ENCODE peak calls at places on chromosome 1, in seven cellular contexts. Q, T, X, O, L, J and M are unnamed samples.

GRCh38 chr1:239361403-239361802 is 25.0 kb upstream of the CHRM3 start:
- DNase-seq in X (no peak), O (no peak), T (no peak), J (no peak), Q (no peak), L (no peak), M (no peak)

GRCh38 chr1:182164273-182164672 is 102.8 kb upstream of the ZNF648 start:
- DNase-seq in X (no peak), O (no peak), Q (no peak), T (no peak), L (no peak), J (peak), M (no peak)

GRCh38 chr1:189619682-189620332 is 857.9 kb downstream of the BRINP3 start:
- DNase-seq in J (no peak), T (no peak), Q (no peak), X (no peak), O (no peak), L (peak), M (no peak)

GRCh38 chr1:119009300-119009660 is 21.1 kb upstream of the TBX15 start:
- DNase-seq in O (no peak), Q (no peak), J (no peak), L (no peak), T (no peak), X (no peak), M (no peak)

GRCh38 chr1:153945795-153946621 is 510 bp downstream of the DENND4B start:
- DNase-seq in Q (peak), L (peak), O (peak), J (peak), X (peak), T (peak), M (peak)

GRCh38 chr1:171610385-171610784 is 11.7 kb upstream of the MYOCOS start:
- DNase-seq in T (no peak), L (no peak), Q (no peak), X (no peak), O (no peak), J (no peak), M (no peak)

GRCh38 chr1:181181792-181182585 is 93.5 kb downstream of the IER5 start:
- DNase-seq in X (no peak), T (no peak), J (no peak), L (no peak), O (no peak), Q (no peak), M (no peak)

GRCh38 chr1:38873027-38873969 is at the start of gene MYCBP:
- DNase-seq in Q (peak), T (peak), L (peak), O (peak), X (peak), J (peak), M (peak)

GRCh38 chr1:6790146-6790545 is 4.9 kb downstream of the CAMTA1 start:
- DNase-seq in J (no peak), L (no peak), T (no peak), X (no peak), O (no peak), Q (no peak), M (no peak)

GRCh38 chr1:200429221-200429751 is 19.4 kb upstream of the ZNF281 start:
- DNase-seq in L (peak), T (no peak), O (no peak), X (no peak), J (no peak), Q (no peak), M (no peak)

GRCh38 chr1:46481961-46482360 is 7.7 kb upstream of the DMBX1 start:
- DNase-seq in T (no peak), J (no peak), Q (no peak), X (no peak), O (no peak), L (no peak), M (no peak)

GRCh38 chr1:31409946-31410858 is 2.8 kb upstream of the SERINC2 start:
- DNase-seq in T (no peak), Q (no peak), J (no peak), X (no peak), O (no peak), L (no peak), M (no peak)

GRCh38 chr1:146020058-146020738 is 1.3 kb downstream of the HJV start:
- DNase-seq in O (no peak), X (no peak), Q (no peak), J (no peak), T (no peak), L (no peak), M (no peak)

GRCh38 chr1:162065016-162065415 is 4.5 kb upstream of the NOS1AP start:
- DNase-seq in X (no peak), L (no peak), J (no peak), Q (no peak), T (no peak), O (no peak), M (no peak)

GRCh38 chr1:2650967-2651645 is 18.3 kb upstream of the MMEL1 start:
- DNase-seq in L (no peak), O (no peak), J (no peak), X (peak), Q (no peak), T (no peak), M (no peak)

GRCh38 chr1:6911974-6912373 is 126.7 kb downstream of the CAMTA1 start:
- DNase-seq in X (no peak), Q (no peak), O (no peak), T (no peak), J (no peak), L (no peak), M (no peak)

GRCh38 chr1:17214876-17215544 is 10.1 kb downstream of the PADI1 start:
- DNase-seq in T (no peak), X (no peak), O (no peak), L (no peak), Q (no peak), J (no peak), M (no peak)

GRCh38 chr1:77438239-77438913 is 156.6 kb downstream of the AK5 start:
- DNase-seq in J (no peak), X (no peak), Q (no peak), L (no peak), O (no peak), T (no peak), M (no peak)

GRCh38 chr1:210655511-210655910 is 326.8 kb downstream of the HHAT start:
- DNase-seq in T (no peak), J (no peak), L (peak), Q (no peak), X (no peak), O (no peak), M (no peak)

GRCh38 chr1:165408518-165408917 is 36.4 kb downstream of the RXRG start:
- DNase-seq in L (peak), J (no peak), O (no peak), X (no peak), T (no peak), Q (no peak), M (no peak)

GRCh38 chr1:215031392-215031791 is 51.1 kb upstream of the KCNK2 start:
- DNase-seq in J (no peak), T (no peak), O (no peak), Q (no peak), L (no peak), X (no peak), M (no peak)

GRCh38 chr1:225378880-225379279 is 49.0 kb downstream of the LBR start:
- DNase-seq in J (no peak), L (peak), X (no peak), O (no peak), Q (no peak), T (no peak), M (no peak)

GRCh38 chr1:11929849-11930248 is 3.6 kb upstream of the KIAA2013 start:
- DNase-seq in X (peak), J (peak), T (no peak), Q (peak), L (peak), O (no peak), M (no peak)

GRCh38 chr1:96510911-96511310 is 210.7 kb upstream of the PTBP2 start:
- DNase-seq in J (no peak), T (no peak), Q (peak), L (no peak), X (no peak), O (no peak), M (no peak)

GRCh38 chr1:59063501-59063900 is 233.4 kb upstream of the FGGY start:
- DNase-seq in O (no peak), L (no peak), X (no peak), T (no peak), J (no peak), Q (no peak), M (no peak)

GRCh38 chr1:28882009-28882628 is 32.2 kb upstream of the EPB41 start:
- DNase-seq in L (peak), Q (peak), X (peak), O (peak), T (no peak), J (peak), M (peak)

GRCh38 chr1:52915211-52915854 is 6.2 kb downstream of the ECHDC2 start:
- DNase-seq in T (no peak), Q (no peak), L (no peak), J (no peak), O (no peak), X (no peak), M (no peak)

GRCh38 chr1:31749785-31750345 is 14.3 kb downstream of the ADGRB2 start:
- DNase-seq in O (no peak), X (no peak), T (no peak), L (no peak), Q (no peak), J (no peak), M (no peak)

GRCh38 chr1:98027044-98027443 is 106.2 kb upstream of the DPYD start:
- DNase-seq in O (no peak), X (no peak), L (no peak), T (no peak), J (no peak), Q (no peak), M (no peak)

GRCh38 chr1:185788386-185788785 is 54.2 kb downstream of the HMCN1 start:
- DNase-seq in T (no peak), O (no peak), Q (no peak), J (no peak), L (no peak), X (no peak), M (no peak)

GRCh38 chr1:206686486-206687249 is 2.0 kb downstream of the MAPKAPK2 start:
- DNase-seq in X (no peak), Q (no peak), L (no peak), T (no peak), J (no peak), O (peak), M (peak)

GRCh38 chr1:27133990-27134389 is 20.9 kb downstream of the SLC9A1 start:
- DNase-seq in Q (no peak), X (no peak), L (no peak), J (no peak), O (no peak), T (no peak), M (no peak)

GRCh38 chr1:27318596-27318995 is 3.4 kb upstream of the TMEM222 start:
- DNase-seq in T (no peak), J (no peak), X (no peak), Q (no peak), L (no peak), O (no peak), M (no peak)

GRCh38 chr1:109385417-109385816 is 12.3 kb downstream of the SORT1 start:
- DNase-seq in L (no peak), Q (peak), T (no peak), X (peak), O (no peak), J (no peak), M (no peak)

GRCh38 chr1:1440941-1441888 is 5.7 kb downstream of the VWA1 start:
- DNase-seq in J (no peak), O (peak), L (no peak), X (no peak), Q (peak), T (no peak), M (peak)

DNA sequence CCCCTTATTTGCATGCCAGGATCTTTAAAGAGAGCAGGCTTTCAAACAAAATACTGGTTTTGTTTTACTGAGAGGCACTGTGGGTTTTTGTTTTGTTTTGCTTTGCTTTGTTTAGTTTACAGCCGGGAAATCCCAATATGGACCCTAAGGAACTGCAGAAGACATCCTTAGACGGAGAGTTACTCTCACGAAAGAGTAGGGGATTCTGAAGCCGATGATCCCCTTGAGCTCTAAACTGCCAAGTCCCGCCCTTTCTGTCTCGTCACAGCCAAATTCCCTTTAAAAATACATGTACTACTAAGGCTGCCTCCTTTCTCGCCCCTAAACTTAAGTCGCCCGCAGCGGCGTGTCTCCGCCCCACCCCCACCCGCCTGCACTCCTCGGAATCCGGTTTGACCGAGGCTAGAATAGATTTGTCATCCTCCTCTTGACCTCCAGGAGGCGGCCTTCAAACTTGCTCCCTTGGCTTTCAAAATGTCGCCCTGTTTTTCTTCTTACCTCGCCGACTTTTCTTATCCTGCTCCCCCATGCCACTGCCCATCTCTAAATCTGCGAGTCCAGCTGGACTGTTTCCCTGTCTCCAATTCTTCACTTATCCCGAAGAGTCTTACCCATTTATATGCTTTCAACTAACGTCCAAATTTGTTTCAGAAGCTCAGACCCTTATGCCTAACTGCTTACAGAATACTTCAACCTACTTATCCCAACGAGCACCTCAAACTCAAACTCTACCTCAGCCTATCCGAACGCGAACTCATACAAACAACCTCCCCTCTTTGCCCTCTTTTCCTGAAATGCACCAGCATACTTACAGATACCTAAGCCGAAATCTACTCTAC is 11.0 kb upstream of the BOLA1 start:
- DNase-seq in Q (peak), T (peak), X (peak), L (peak), O (peak), J (peak), M (peak)
- TF ChIP-seq POLR2A in Q (no peak), T (peak), X (no peak), L (peak), O (peak), J (no peak), M (peak)

GRCh38 chr1:157517026-157517425 is 35.3 kb downstream of the FCRL5 start:
- DNase-seq in L (no peak), O (no peak), T (no peak), X (no peak), J (no peak), Q (peak), M (no peak)

GRCh38 chr1:157519451-157519850 is 32.9 kb downstream of the FCRL5 start:
- DNase-seq in O (no peak), J (no peak), X (no peak), Q (no peak), T (no peak), L (no peak), M (no peak)

GRCh38 chr1:157521056-157521455 is 31.3 kb downstream of the FCRL5 start:
- DNase-seq in L (no peak), J (no peak), T (no peak), O (no peak), Q (no peak), X (no peak), M (no peak)

GRCh38 chr1:157523774-157524501 is 28.4 kb downstream of the FCRL5 start:
- DNase-seq in L (no peak), J (no peak), Q (peak), O (no peak), X (no peak), T (no peak), M (no peak)

DNA sequence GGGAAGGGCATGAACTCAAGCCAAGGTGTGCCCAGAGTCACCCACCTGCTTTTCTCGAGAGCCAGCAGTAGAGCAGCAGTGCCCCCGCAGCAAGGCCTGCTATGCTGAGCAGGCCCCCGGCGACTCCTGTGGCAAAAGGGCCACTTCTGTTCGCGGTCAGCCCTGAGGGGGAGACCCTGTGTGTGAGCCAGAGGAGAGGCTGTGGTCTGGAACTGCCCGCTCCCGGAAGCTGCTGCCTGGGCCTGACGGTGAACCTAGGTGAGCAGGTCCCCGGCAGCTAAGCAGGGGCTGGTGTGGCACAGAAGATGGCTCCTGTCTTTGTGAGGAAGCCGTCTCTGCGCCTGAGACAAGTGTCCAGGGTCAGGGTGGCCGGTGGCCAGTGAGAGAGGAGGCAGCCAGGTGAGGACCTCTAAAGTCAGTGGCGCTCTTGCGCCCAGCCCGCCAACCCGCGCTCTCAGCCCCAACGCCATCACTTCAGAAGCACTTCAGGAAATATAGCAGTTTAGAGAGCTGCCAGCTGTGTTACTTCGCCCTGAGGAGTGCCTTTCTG is 31.9 kb downstream of the FCRL5 start:
- DNase-seq in J (no peak), L (no peak), T (no peak), O (no peak), X (no peak), Q (no peak), M (no peak)
- TF ChIP-seq POLR2A in J (no peak), L (no peak), T (no peak), O (no peak), X (no peak), Q (no peak), M (no peak)

GRCh38 chr1:168257397-168257796 is 23.3 kb upstream of the TBX19 start:
- DNase-seq in J (no peak), L (no peak), Q (no peak), T (no peak), O (no peak), X (no peak), M (no peak)

GRCh38 chr1:168256164-168256563 is 24.5 kb upstream of the TBX19 start:
- DNase-seq in Q (no peak), J (no peak), X (no peak), T (no peak), O (no peak), L (no peak), M (no peak)

GRCh38 chr1:168261390-168261789 is 19.3 kb upstream of the TBX19 start:
- DNase-seq in L (no peak), Q (no peak), J (no peak), X (no peak), T (no peak), O (no peak), M (no peak)

GRCh38 chr1:168260393-168260792 is 20.3 kb upstream of the TBX19 start:
- DNase-seq in O (no peak), T (no peak), J (no peak), X (no peak), Q (no peak), L (no peak), M (no peak)

DNA sequence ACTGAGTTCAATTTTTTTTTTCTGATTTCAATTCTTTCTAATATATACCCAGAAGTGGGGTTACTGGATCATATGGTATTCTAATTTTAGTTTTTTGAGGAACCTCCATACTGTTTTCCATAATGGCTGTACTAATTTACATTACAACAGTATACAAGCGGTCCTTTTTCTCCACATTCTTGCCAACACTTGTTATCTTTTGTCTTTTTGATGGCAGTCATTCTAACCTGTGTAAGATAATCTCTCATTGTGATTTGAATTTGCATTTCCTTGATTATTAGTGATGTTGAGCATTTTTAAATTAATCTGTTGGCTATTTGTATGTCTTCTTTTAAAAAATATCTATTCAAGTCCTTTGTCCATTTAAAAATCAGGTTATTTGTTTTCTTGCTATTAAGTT is 21.1 kb upstream of the TBX19 start:
- DNase-seq in X (no peak), Q (no peak), L (no peak), J (no peak), T (no peak), O (no peak), M (no peak)
- TF ChIP-seq POLR2A in X (no peak), Q (no peak), L (no peak), J (no peak), T (no peak), O (no peak), M (no peak)

GRCh38 chr1:241847796-241848668 is at the start of gene EXO1:
- DNase-seq in Q (peak), L (peak), J (peak), X (peak), T (peak), O (peak), M (peak)
- TF ChIP-seq POLR2A in Q (peak), L (peak), J (no peak), X (no peak), T (no peak), O (peak), M (peak)

GRCh38 chr1:13730751-13731482 is 30.9 kb downstream of the PRDM2 start:
- DNase-seq in J (no peak), L (no peak), T (peak), O (peak), Q (peak), X (no peak), M (peak)
- TF ChIP-seq POLR2A in J (no peak), L (no peak), T (peak), O (peak), Q (peak), X (no peak), M (peak)

DNA sequence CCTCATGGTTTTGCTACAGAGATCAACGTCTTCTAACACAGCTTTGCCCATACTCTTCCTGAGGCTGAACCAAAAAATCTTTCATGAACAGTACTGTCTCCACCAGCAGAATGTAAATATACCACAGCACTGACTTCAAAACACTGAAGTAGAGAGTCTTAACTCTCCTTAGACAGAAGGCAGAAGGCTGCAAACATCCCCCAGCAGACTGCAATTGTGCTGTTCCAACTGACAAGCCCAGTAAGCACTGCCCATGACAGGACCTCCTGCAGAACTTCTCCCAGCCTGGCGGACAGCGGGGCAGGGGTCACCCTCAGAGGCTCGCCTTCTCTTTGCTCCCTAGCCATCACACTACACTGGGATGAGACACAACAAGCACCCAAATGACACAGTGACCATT is 218.7 kb downstream of the RERE start:
- DNase-seq in T (no peak), J (no peak), X (no peak), O (no peak), Q (no peak), L (no peak), M (no peak)
- TF ChIP-seq POLR2A in T (no peak), J (no peak), X (no peak), O (no peak), Q (no peak), L (no peak), M (no peak)

GRCh38 chr1:228861830-228862176 is 126.5 kb downstream of the RHOU start:
- DNase-seq in Q (no peak), J (no peak), O (no peak), X (no peak), L (no peak), T (no peak), M (no peak)
- TF ChIP-seq POLR2A in Q (no peak), J (no peak), O (no peak), X (no peak), L (no peak), T (no peak), M (no peak)